ENCODE peak calls at places on chromosomes 4 and X, in ten cellular contexts. L is activated naive CD4-positive, alpha-beta T cell treated with anti-CD3 and anti-CD28 coated beads for 36 hours; X is CD4-positive, alpha-beta T cell; W is NCI-H2029 treated with DMSO at 0.1 percent for 48 hours; Y is SW480; Z is stimulated activated naive B cell treated with anti-CD40 and anti-IgM and Interleukin-4, amounts not matched to agents 10 μg/mL and 1 μg/mL and 100 μg/mL, for 72 hours; A is A673; E is nucleus accumbens; M is T-helper 9 cell; N is stimulated activated naive CD4-positive, alpha-beta T cell. P is an unnamed sample.

GRCh38 chr4:187209921-187210613 is 486.4 kb upstream of the FAT1 start:
- DNase-seq in E (no peak), M (no peak), L (no peak), A (no peak), X (no peak), Y (peak), Z (no peak), W (peak), N (no peak), P (peak)

GRCh38 chr4:80202190-80202711 is 4.9 kb downstream of the PRDM8 start:
- DNase-seq in E (peak), W (peak), X (peak), M (peak), Z (peak), N (peak), Y (peak), L (peak), A (peak), P (peak)

GRCh38 chr4:185965456-185966384 is 103.2 kb upstream of the TLR3 start:
- DNase-seq in N (no peak), L (no peak), E (no peak), A (no peak), Z (peak), M (no peak), X (no peak), Y (no peak), W (no peak), P (no peak)

GRCh38 chr4:76305033-76305687 is 1.4 kb upstream of the STBD1 start:
- DNase-seq in N (no peak), M (no peak), X (no peak), Z (no peak), Y (no peak), A (no peak), E (no peak), L (peak), W (no peak), P (no peak)

GRCh38 chr4:151284534-151285245 is 7.7 kb downstream of the PRSS48 start:
- DNase-seq in E (no peak), L (no peak), Z (no peak), N (no peak), W (no peak), X (no peak), M (no peak), A (no peak), Y (no peak), P (no peak)

GRCh38 chr4:76548704-76549103 is 113.7 kb downstream of the SHROOM3 start:
- DNase-seq in Y (no peak), M (no peak), X (no peak), A (no peak), E (no peak), L (no peak), Z (no peak), W (no peak), N (no peak), P (no peak)

GRCh38 chr4:10056334-10057022 is 35.2 kb upstream of the SLC2A9 start:
- DNase-seq in W (no peak), M (no peak), Z (no peak), N (no peak), Y (no peak), A (no peak), E (no peak), L (no peak), X (no peak), P (no peak)

GRCh38 chr4:4555916-4556315 is 14.1 kb upstream of the STX18 start:
- DNase-seq in Z (no peak), X (no peak), W (no peak), Y (peak), L (no peak), A (peak), M (no peak), N (no peak), E (no peak), P (peak)

GRCh38 chr4:12595986-12596385 is 888.2 kb downstream of the RAB28 start:
- DNase-seq in N (no peak), A (no peak), E (no peak), W (no peak), Y (no peak), X (no peak), Z (no peak), L (no peak), M (no peak), P (no peak)

GRCh38 chr4:16609170-16609758 is 289.2 kb downstream of the LDB2 start:
- DNase-seq in Y (no peak), Z (no peak), N (no peak), E (no peak), M (no peak), L (no peak), X (no peak), W (no peak), A (peak), P (no peak)

GRCh38 chr4:41213563-41214157 is 682 bp downstream of the APBB2 start:
- DNase-seq in X (no peak), M (no peak), A (peak), Z (no peak), W (no peak), N (no peak), E (no peak), Y (no peak), L (no peak), P (no peak)

GRCh38 chr4:88458091-88458740 is 1.3 kb downstream of the HERC5 start:
- DNase-seq in W (no peak), M (no peak), L (no peak), Y (no peak), X (no peak), A (no peak), N (no peak), E (no peak), Z (no peak), P (no peak)

GRCh38 chr4:1505511-1506451 is 99.5 kb upstream of the NKX1-1 start:
- DNase-seq in L (no peak), X (no peak), M (no peak), W (no peak), E (no peak), A (no peak), N (no peak), Y (no peak), Z (no peak), P (no peak)

GRCh38 chrX:23334871-23335599 is 386 bp downstream of the PTCHD1 start:
- DNase-seq in Y (no peak), A (no peak), N (no peak), W (no peak), L (no peak), M (no peak), X (no peak), E (no peak), Z (no peak), P (no peak)

GRCh38 chrX:16712825-16713155 is 321 bp upstream of the CTPS2 start:
- DNase-seq in X (no peak), L (no peak), W (no peak), M (no peak), Y (no peak), A (no peak), E (no peak), N (no peak), Z (no peak), P (no peak)

GRCh38 chr4:38531126-38531737 is 132.8 kb upstream of the KLF3 start:
- DNase-seq in E (no peak), Y (no peak), Z (no peak), W (peak), A (peak), L (no peak), M (no peak), X (no peak), N (no peak), P (peak)

GRCh38 chr4:188428935-188429334 is 289.7 kb downstream of the TRIML1 start:
- DNase-seq in W (peak), M (no peak), Y (no peak), E (no peak), L (no peak), A (no peak), N (no peak), Z (no peak), X (no peak), P (no peak)

GRCh38 chrX:155188786-155189185 is 27.5 kb upstream of the VBP1 start:
- DNase-seq in E (no peak), Y (no peak), X (no peak), N (no peak), M (no peak), W (no peak), Z (no peak), A (no peak), L (peak), P (no peak)

GRCh38 chr4:84631573-84631972 is 48.6 kb downstream of the CDS1 start:
- DNase-seq in W (no peak), Z (no peak), E (no peak), L (no peak), A (no peak), X (no peak), Y (no peak), M (no peak), N (no peak), P (no peak)

GRCh38 chrX:25052798-25053534 is 37.2 kb upstream of the ARX start:
- DNase-seq in M (no peak), X (no peak), L (no peak), Y (no peak), E (no peak), Z (no peak), N (no peak), A (peak), W (no peak), P (no peak)

GRCh38 chr4:13910556-13910955 is 283.0 kb upstream of the BOD1L1 start:
- DNase-seq in X (no peak), Y (no peak), Z (no peak), L (no peak), W (no peak), N (no peak), E (no peak), A (no peak), M (no peak), P (no peak)